ENCODE peak calls at places on chromosomes 11 and 22, in six cellular contexts. M is lower leg skin, O is sciatic nerve, D is K562, E is GM12865, F is T-helper 1 cell. H is an unnamed sample.
A peak's percentile ranks its signal among the peaks of the same experiment; 100 is the strongest.

GRCh38 chr11:19332476-19332875 is 91.7 kb upstream of the E2F8 start:
- DNase-seq in O (no peak), E (peak; percentile 88), F (no peak), D (no peak), M (no peak), H (no peak)

GRCh38 chr11:9158898-9159391 is 67.5 kb upstream of the SCUBE2 start:
- DNase-seq in M (no peak), D (no peak), F (no peak), O (no peak), E (no peak), H (no peak)

GRCh38 chr22:18992543-18993198 is 56.6 kb upstream of the PRODH start:
- DNase-seq in M (no peak), E (no peak), D (no peak), O (no peak), F (no peak), H (no peak)

GRCh38 chr11:86799680-86800075 is 664 bp upstream of the PRSS23 start:
- DNase-seq in O (no peak), F (no peak), D (no peak), M (no peak), E (no peak), H (peak; percentile 78)

GRCh38 chr11:65260756-65261590 is 789 bp upstream of the POLA2 start:
- DNase-seq in D (no peak), E (no peak), M (no peak), F (no peak), O (no peak), H (peak; percentile 44)

GRCh38 chr11:15073361-15074205 is at the start of gene CALCB:
- DNase-seq in M (no peak), E (no peak), F (no peak), O (no peak), D (no peak), H (no peak)

GRCh38 chr11:133064152-133064877 is 468.0 kb downstream of the OPCML start:
- DNase-seq in O (peak; percentile 81), M (peak; percentile 39), E (no peak), D (no peak), F (no peak), H (peak; percentile 76)

GRCh38 chr11:28674432-28675076 is 566.4 kb downstream of the METTL15 start:
- DNase-seq in O (no peak), F (no peak), D (no peak), M (no peak), E (peak; percentile 14), H (no peak)

GRCh38 chr22:33563568-33563967 is 356.7 kb downstream of the LARGE1 start:
- DNase-seq in O (no peak), E (no peak), F (no peak), D (no peak), M (no peak), H (no peak)

GRCh38 chr22:19555651-19556050 is 31.4 kb upstream of the CLDN5 start:
- DNase-seq in E (no peak), O (no peak), F (no peak), D (peak; percentile 25), M (no peak), H (no peak)

GRCh38 chr11:58907780-58908179 is 31.5 kb upstream of the GLYATL1 start:
- DNase-seq in E (no peak), O (no peak), M (no peak), F (no peak), D (no peak), H (no peak)

GRCh38 chr22:48719978-48720661 is 1107.6 kb downstream of the BRD1 start:
- DNase-seq in D (peak; percentile 72), M (no peak), O (peak; percentile 54), E (no peak), F (no peak), H (peak; percentile 37)

GRCh38 chr22:26450453-26451185 is 21.6 kb downstream of the ASPHD2 start:
- DNase-seq in D (no peak), M (no peak), F (no peak), E (no peak), O (no peak), H (peak; percentile 36)

H was measured in sigmoid colon.